ENCODE peak calls at places on chromosomes 12 and 14, in four cellular contexts. One of them, this sample, is unnamed.

GRCh38 chr12:6500466-6500865 is 6.6 kb downstream of the NCAPD2 start:
- DNase-seq in activated gamma-delta T cell treated with anti-CD3 and anti-CD28 coated beads, Interleukin-2, amount 50 U/mL, for 16 hours: no peak
- DNase-seq in transverse colon: no peak
- DNase-seq in NCI-H1694 treated with DMSO at 0.1 percent for 48 hours: no peak
- DNase-seq in this sample: no peak

GRCh38 chr12:68785823-68786222 is 22.2 kb upstream of the MDM2 start:
- DNase-seq in NCI-H1694 treated with DMSO at 0.1 percent for 48 hours: no peak
- DNase-seq in transverse colon: no peak
- DNase-seq in activated gamma-delta T cell treated with anti-CD3 and anti-CD28 coated beads, Interleukin-2, amount 50 U/mL, for 16 hours: no peak
- DNase-seq in this sample: no peak

GRCh38 chr12:58529897-58530296 is 390.4 kb downstream of the LRIG3 start:
- DNase-seq in transverse colon: no peak
- DNase-seq in activated gamma-delta T cell treated with anti-CD3 and anti-CD28 coated beads, Interleukin-2, amount 50 U/mL, for 16 hours: no peak
- DNase-seq in NCI-H1694 treated with DMSO at 0.1 percent for 48 hours: no peak
- DNase-seq in this sample: no peak

GRCh38 chr12:75998292-75999063 is 33.1 kb downstream of the PHLDA1 start:
- DNase-seq in activated gamma-delta T cell treated with anti-CD3 and anti-CD28 coated beads, Interleukin-2, amount 50 U/mL, for 16 hours: no peak
- DNase-seq in NCI-H1694 treated with DMSO at 0.1 percent for 48 hours: no peak
- DNase-seq in transverse colon: no peak
- DNase-seq in this sample: no peak

GRCh38 chr14:86673523-86673969 is 1143.6 kb downstream of the FLRT2 start:
- DNase-seq in activated gamma-delta T cell treated with anti-CD3 and anti-CD28 coated beads, Interleukin-2, amount 50 U/mL, for 16 hours: no peak
- DNase-seq in transverse colon: no peak
- DNase-seq in NCI-H1694 treated with DMSO at 0.1 percent for 48 hours: no peak
- DNase-seq in this sample: no peak

GRCh38 chr12:110266980-110267620 is 13.9 kb upstream of the ATP2A2 start:
- DNase-seq in transverse colon: no peak
- DNase-seq in NCI-H1694 treated with DMSO at 0.1 percent for 48 hours: no peak
- DNase-seq in activated gamma-delta T cell treated with anti-CD3 and anti-CD28 coated beads, Interleukin-2, amount 50 U/mL, for 16 hours: no peak
- DNase-seq in this sample: no peak

GRCh38 chr12:10701226-10701681 is 21.9 kb downstream of the YBX3 start:
- DNase-seq in NCI-H1694 treated with DMSO at 0.1 percent for 48 hours: no peak
- DNase-seq in activated gamma-delta T cell treated with anti-CD3 and anti-CD28 coated beads, Interleukin-2, amount 50 U/mL, for 16 hours: peak
- DNase-seq in transverse colon: no peak
- DNase-seq in this sample: no peak

GRCh38 chr12:120365675-120366340 is 3.2 kb downstream of the MSI1 start:
- DNase-seq in NCI-H1694 treated with DMSO at 0.1 percent for 48 hours: no peak
- DNase-seq in transverse colon: peak
- DNase-seq in activated gamma-delta T cell treated with anti-CD3 and anti-CD28 coated beads, Interleukin-2, amount 50 U/mL, for 16 hours: no peak
- DNase-seq in this sample: no peak

GRCh38 chr12:76591461-76591860 is 31.9 kb upstream of the OSBPL8 start:
- DNase-seq in transverse colon: no peak
- DNase-seq in activated gamma-delta T cell treated with anti-CD3 and anti-CD28 coated beads, Interleukin-2, amount 50 U/mL, for 16 hours: no peak
- DNase-seq in NCI-H1694 treated with DMSO at 0.1 percent for 48 hours: no peak
- DNase-seq in this sample: no peak

GRCh38 chr12:97301576-97301975 is 161.0 kb upstream of the RMST start:
- DNase-seq in transverse colon: no peak
- DNase-seq in NCI-H1694 treated with DMSO at 0.1 percent for 48 hours: peak
- DNase-seq in activated gamma-delta T cell treated with anti-CD3 and anti-CD28 coated beads, Interleukin-2, amount 50 U/mL, for 16 hours: no peak
- DNase-seq in this sample: no peak

GRCh38 chr14:81323094-81323493 is 77.0 kb downstream of the STON2 start:
- DNase-seq in transverse colon: peak
- DNase-seq in NCI-H1694 treated with DMSO at 0.1 percent for 48 hours: no peak
- DNase-seq in activated gamma-delta T cell treated with anti-CD3 and anti-CD28 coated beads, Interleukin-2, amount 50 U/mL, for 16 hours: no peak
- DNase-seq in this sample: no peak

GRCh38 chr12:103868215-103868614 is 27.2 kb upstream of the NT5DC3 start:
- DNase-seq in activated gamma-delta T cell treated with anti-CD3 and anti-CD28 coated beads, Interleukin-2, amount 50 U/mL, for 16 hours: no peak
- DNase-seq in NCI-H1694 treated with DMSO at 0.1 percent for 48 hours: no peak
- DNase-seq in transverse colon: no peak
- DNase-seq in this sample: no peak

GRCh38 chr12:6450869-6451347 is 934 bp upstream of the TAPBPL start:
- DNase-seq in activated gamma-delta T cell treated with anti-CD3 and anti-CD28 coated beads, Interleukin-2, amount 50 U/mL, for 16 hours: no peak
- DNase-seq in NCI-H1694 treated with DMSO at 0.1 percent for 48 hours: no peak
- DNase-seq in transverse colon: peak
- DNase-seq in this sample: no peak

GRCh38 chr14:105047283-105048016 is 17.8 kb downstream of the GPR132 start:
- DNase-seq in NCI-H1694 treated with DMSO at 0.1 percent for 48 hours: no peak
- DNase-seq in activated gamma-delta T cell treated with anti-CD3 and anti-CD28 coated beads, Interleukin-2, amount 50 U/mL, for 16 hours: no peak
- DNase-seq in transverse colon: no peak
- DNase-seq in this sample: no peak

GRCh38 chr14:73059326-73059725 is 992 bp downstream of the RBM25 start:
- DNase-seq in transverse colon: no peak
- DNase-seq in activated gamma-delta T cell treated with anti-CD3 and anti-CD28 coated beads, Interleukin-2, amount 50 U/mL, for 16 hours: no peak
- DNase-seq in NCI-H1694 treated with DMSO at 0.1 percent for 48 hours: peak
- DNase-seq in this sample: no peak

GRCh38 chr14:21924479-21924878 is 250.9 kb upstream of the OR4E1 start:
- DNase-seq in NCI-H1694 treated with DMSO at 0.1 percent for 48 hours: no peak
- DNase-seq in transverse colon: peak
- DNase-seq in activated gamma-delta T cell treated with anti-CD3 and anti-CD28 coated beads, Interleukin-2, amount 50 U/mL, for 16 hours: peak
- DNase-seq in this sample: peak

GRCh38 chr12:88546851-88547250 is 33.4 kb downstream of the KITLG start:
- DNase-seq in NCI-H1694 treated with DMSO at 0.1 percent for 48 hours: no peak
- DNase-seq in transverse colon: no peak
- DNase-seq in activated gamma-delta T cell treated with anti-CD3 and anti-CD28 coated beads, Interleukin-2, amount 50 U/mL, for 16 hours: no peak
- DNase-seq in this sample: no peak